ENCODE peak calls at places on chromosomes 12 and 14, in five cellular contexts. V is small intestine, J is mesenchymal stem cell, O is NT2/D1, H is cardiac muscle cell. G is an unnamed sample.

GRCh38 chr12:4353785-4354208 is 25.7 kb downstream of the FGF23 start:
- DNase-seq in V (peak; percentile 49), J (no peak), O (peak; percentile 43), H (peak; percentile 3), G (no peak)

GRCh38 chr14:104138891-104139459 is 588 bp downstream of the KIF26A start:
- DNase-seq in V (no peak), J (peak; percentile 19), O (no peak), H (no peak), G (no peak)

GRCh38 chr14:105322791-105323556 is 8.4 kb downstream of the PACS2 start:
- DNase-seq in V (no peak), J (no peak), O (no peak), H (no peak), G (no peak)

GRCh38 chr12:72031066-72031465 is 92.4 kb downstream of the TPH2 start:
- DNase-seq in V (no peak), J (no peak), O (no peak), H (no peak), G (no peak)

GRCh38 chr14:92670967-92671366 is 77.5 kb downstream of the LGMN start:
- DNase-seq in V (no peak), J (no peak), O (no peak), H (no peak), G (peak; percentile 52)

GRCh38 chr12:3107071-3107583 is 29.9 kb downstream of the TSPAN9 start:
- DNase-seq in V (no peak), J (peak; percentile 47), O (peak; percentile 62), H (peak; percentile 56), G (peak; percentile 96)

GRCh38 chr12:124715121-124715990 is 147.9 kb upstream of the NCOR2 start:
- DNase-seq in V (no peak), J (no peak), O (no peak), H (no peak), G (peak; percentile 36)

GRCh38 chr12:2215709-2216560 is 163.1 kb downstream of the CACNA1C start:
- DNase-seq in V (no peak), J (peak; percentile 22), O (no peak), H (peak; percentile 64), G (no peak)

GRCh38 chr12:101799774-101800173 is 31.0 kb downstream of the GNPTAB start:
- DNase-seq in V (no peak), J (no peak), O (no peak), H (no peak), G (no peak)

GRCh38 chr12:88633312-88633711 is 53.0 kb upstream of the KITLG start:
- DNase-seq in V (peak; percentile 8), J (no peak), O (no peak), H (no peak), G (no peak)

GRCh38 chr12:19915392-19916192 is 452.7 kb upstream of the PDE3A start:
- DNase-seq in V (peak; percentile 56), J (peak; percentile 68), O (peak; percentile 64), H (peak; percentile 78), G (no peak)

GRCh38 chr12:87848248-87848868 is 180.8 kb downstream of the C12orf50 start:
- DNase-seq in V (peak; percentile 55), J (peak; percentile 65), O (peak; percentile 46), H (peak; percentile 88), G (no peak)

GRCh38 chr14:50041980-50042379 is 74.4 kb downstream of the VCPKMT start:
- DNase-seq in V (no peak), J (no peak), O (no peak), H (no peak), G (no peak)

GRCh38 chr12:82527165-82527780 is 159.4 kb upstream of the TMTC2 start:
- DNase-seq in V (peak; percentile 48), J (peak; percentile 51), O (peak; percentile 46), H (peak; percentile 83), G (no peak)

GRCh38 chr12:67671419-67671818 is 22.9 kb downstream of the DYRK2 start:
- DNase-seq in V (no peak), J (peak; percentile 77), O (no peak), H (peak; percentile 82), G (no peak)

GRCh38 chr12:188910-189621 is 24.9 kb downstream of the SLC6A12 start:
- DNase-seq in V (peak; percentile 48), J (peak; percentile 57), O (peak; percentile 78), H (peak; percentile 73), G (peak; percentile 70)

GRCh38 chr12:124646385-124647230 is 79.2 kb upstream of the NCOR2 start:
- DNase-seq in V (no peak), J (no peak), O (no peak), H (no peak), G (no peak)

GRCh38 chr12:32499048-32499447 is 99.7 kb downstream of the FGD4 start:
- DNase-seq in V (peak; percentile 27), J (no peak), O (no peak), H (no peak), G (no peak)

GRCh38 chr14:79378020-79378419 is 833.3 kb downstream of the DIO2 start:
- DNase-seq in V (no peak), J (no peak), O (peak; percentile 72), H (no peak), G (no peak)

GRCh38 chr14:73237786-73238261 is 518 bp downstream of the PAPLN start:
- DNase-seq in V (no peak), J (no peak), O (no peak), H (no peak), G (no peak)

GRCh38 chr12:4116251-4117111 is 157.1 kb upstream of the CCND2 start:
- DNase-seq in V (peak; percentile 84), J (peak; percentile 82), O (no peak), H (peak; percentile 77), G (peak; percentile 74)

GRCh38 chr14:69701857-69702256 is 65.1 kb upstream of the SRSF5 start:
- DNase-seq in V (no peak), J (no peak), O (no peak), H (no peak), G (no peak)

GRCh38 chr12:105820407-105821140 is 318.2 kb downstream of the NUAK1 start:
- DNase-seq in V (no peak), J (peak; percentile 68), O (peak; percentile 39), H (peak; percentile 70), G (no peak)

GRCh38 chr12:46373303-46374182 is 970 bp upstream of the SLC38A2 start:
- DNase-seq in V (peak; percentile 54), J (peak; percentile 82), O (no peak), H (peak; percentile 68), G (peak; percentile 39)

GRCh38 chr12:65881965-65882413 is 57.7 kb downstream of the HMGA2 start:
- DNase-seq in V (no peak), J (no peak), O (no peak), H (peak; percentile 91), G (peak; percentile 91)

GRCh38 chr12:5964913-5965900 is 20.1 kb upstream of the ANO2 start:
- DNase-seq in V (no peak), J (no peak), O (peak; percentile 77), H (no peak), G (no peak)

GRCh38 chr12:122596838-122597237 is 69.8 kb downstream of the KNTC1 start:
- DNase-seq in V (no peak), J (no peak), O (no peak), H (no peak), G (no peak)

DNA sequence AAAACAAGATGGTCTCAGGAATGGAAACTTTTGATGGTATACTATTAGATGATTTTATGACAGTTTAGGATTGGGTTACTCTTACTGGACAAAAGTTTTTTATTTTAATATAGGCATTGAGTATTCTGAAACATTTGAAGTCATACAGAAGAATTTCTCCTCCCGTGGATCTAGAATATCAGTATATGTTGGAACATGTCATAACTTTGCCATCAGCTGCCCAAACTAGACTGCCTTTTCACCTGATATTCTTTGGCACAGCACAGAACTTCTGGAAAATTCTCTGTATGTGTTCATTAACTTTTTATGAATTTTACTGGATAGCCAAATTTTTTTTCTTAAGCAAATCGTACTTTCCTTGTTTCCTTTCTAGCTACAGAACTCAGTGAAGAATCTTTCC is 75.4 kb downstream of the KNTC1 start:
- DNase-seq in V (no peak), J (no peak), O (no peak), H (no peak), G (no peak)
- H3K4me3 ChIP-seq in V (no peak overlapping the region), J (no peak overlapping the region), O (no peak overlapping the region), H (no peak overlapping the region), G (no peak overlapping the region)

GRCh38 chr14:100341301-100342031 is 18.3 kb downstream of the SLC25A47 start:
- DNase-seq in V (peak; percentile 50), J (peak; percentile 97), O (no peak), H (peak; percentile 68), G (peak; percentile 25)
- H3K36me3 ChIP-seq in V (peaks cover 14% of the 10 kb centered on the region), J (peaks cover 45% of the 10 kb centered on the region), O (peaks cover 48% of the 10 kb centered on the region), H (no peaks in the 10 kb centered on the region), G (peaks cover 16% of the 10 kb centered on the region)

GRCh38 chr12:47517122-47517521 is 188.7 kb downstream of the RPAP3 start:
- DNase-seq in V (no peak), J (no peak), O (no peak), H (no peak), G (no peak)
- H3K9me3 ChIP-seq in V (peaks cover 1% of the 10 kb centered on the region), J (peaks cover 28% of the 10 kb centered on the region), O (peaks cover 34% of the 10 kb centered on the region), H (no peaks in the 10 kb centered on the region), G (peaks cover 5% of the 10 kb centered on the region)

GRCh38 chr12:56190695-56191155 is 1.4 kb upstream of the SMARCC2 start:
- DNase-seq in V (peak; percentile 13), J (no peak), O (no peak), H (peak; percentile 51), G (no peak)
- H3K4me3 ChIP-seq in V (no peak overlapping the region), J (no peak overlapping the region), O (peak overlapping the region; percentile 13), H (peak overlapping the region; percentile 100), G (peak overlapping the region; percentile 81)